ENCODE peak calls at places on chromosomes 7 and 10, in five cellular contexts. One of them, this sample, is unnamed.

GRCh38 chr10:127813290-127813689 is 76.3 kb downstream of the FOXI2 start:
- DNase-seq in K562: no peak
- DNase-seq in GM12878: no peak
- DNase-seq in HepG2: no peak
- DNase-seq in SK-N-SH: no peak
- DNase-seq in this sample: peak

GRCh38 chr7:138656952-138657351 is 44.2 kb downstream of the SVOPL start:
- DNase-seq in SK-N-SH: no peak
- DNase-seq in GM12878: no peak
- DNase-seq in K562: no peak
- DNase-seq in HepG2: no peak
- DNase-seq in this sample: no peak

GRCh38 chr10:67943917-67944316 is 59.5 kb downstream of the SIRT1 start:
- DNase-seq in SK-N-SH: no peak
- DNase-seq in GM12878: no peak
- DNase-seq in HepG2: no peak
- DNase-seq in K562: no peak
- DNase-seq in this sample: no peak

GRCh38 chr7:1735262-1735661 is 65.2 kb downstream of the ELFN1 start:
- DNase-seq in GM12878: no peak
- DNase-seq in HepG2: no peak
- DNase-seq in SK-N-SH: no peak
- DNase-seq in K562: no peak
- DNase-seq in this sample: no peak

GRCh38 chr7:46600340-46600739 is 679.3 kb upstream of the IGFBP3 start:
- DNase-seq in GM12878: no peak
- DNase-seq in HepG2: no peak
- DNase-seq in K562: no peak
- DNase-seq in SK-N-SH: no peak
- DNase-seq in this sample: no peak

GRCh38 chr7:98862203-98862602 is 7.6 kb downstream of the TMEM130 start:
- DNase-seq in SK-N-SH: no peak
- DNase-seq in HepG2: no peak
- DNase-seq in GM12878: no peak
- DNase-seq in K562: no peak
- DNase-seq in this sample: no peak

GRCh38 chr7:112161253-112162160 is 44.7 kb downstream of the DOCK4 start:
- DNase-seq in GM12878: no peak
- DNase-seq in HepG2: peak
- DNase-seq in K562: no peak
- DNase-seq in SK-N-SH: no peak
- DNase-seq in this sample: no peak

GRCh38 chr7:22782616-22783232 is 39.9 kb downstream of the TOMM7 start:
- DNase-seq in GM12878: no peak
- DNase-seq in SK-N-SH: peak
- DNase-seq in K562: peak
- DNase-seq in HepG2: peak
- DNase-seq in this sample: peak

GRCh38 chr7:38107486-38107893 is 70.6 kb upstream of the STARD3NL start:
- DNase-seq in SK-N-SH: peak
- DNase-seq in GM12878: peak
- DNase-seq in HepG2: peak
- DNase-seq in K562: peak
- DNase-seq in this sample: peak

GRCh38 chr10:12638103-12638502 is 288.8 kb downstream of the CAMK1D start:
- DNase-seq in SK-N-SH: peak
- DNase-seq in GM12878: no peak
- DNase-seq in K562: peak
- DNase-seq in HepG2: peak
- DNase-seq in this sample: no peak

GRCh38 chr10:3775671-3776551 is 9.1 kb downstream of the KLF6 start:
- DNase-seq in GM12878: no peak
- DNase-seq in SK-N-SH: no peak
- DNase-seq in K562: no peak
- DNase-seq in HepG2: no peak
- DNase-seq in this sample: peak

GRCh38 chr10:120479506-120479905 is 22.5 kb downstream of the PLPP4 start:
- DNase-seq in K562: no peak
- DNase-seq in GM12878: no peak
- DNase-seq in SK-N-SH: no peak
- DNase-seq in HepG2: no peak
- DNase-seq in this sample: no peak

GRCh38 chr7:30771859-30772429 is 727 bp downstream of the MINDY4 start:
- DNase-seq in HepG2: no peak
- DNase-seq in SK-N-SH: peak
- DNase-seq in GM12878: no peak
- DNase-seq in K562: peak
- DNase-seq in this sample: no peak

GRCh38 chr7:55533050-55533728 is 39.1 kb downstream of the VOPP1 start:
- DNase-seq in HepG2: no peak
- DNase-seq in GM12878: peak
- DNase-seq in K562: no peak
- DNase-seq in SK-N-SH: no peak
- DNase-seq in this sample: no peak

GRCh38 chr7:146146866-146147265 is 30.3 kb downstream of the CNTNAP2 start:
- DNase-seq in SK-N-SH: no peak
- DNase-seq in K562: no peak
- DNase-seq in GM12878: no peak
- DNase-seq in HepG2: no peak
- DNase-seq in this sample: no peak

GRCh38 chr7:28754027-28754426 is 204.1 kb downstream of the TRIL start:
- DNase-seq in SK-N-SH: no peak
- DNase-seq in GM12878: no peak
- DNase-seq in K562: no peak
- DNase-seq in HepG2: no peak
- DNase-seq in this sample: no peak

GRCh38 chr7:51366930-51367613 is 50.5 kb upstream of the COBL start:
- DNase-seq in HepG2: peak
- DNase-seq in K562: peak
- DNase-seq in SK-N-SH: peak
- DNase-seq in GM12878: no peak
- DNase-seq in this sample: no peak

GRCh38 chr10:120460191-120460590 is 3.2 kb downstream of the PLPP4 start:
- DNase-seq in K562: no peak
- DNase-seq in GM12878: no peak
- DNase-seq in HepG2: no peak
- DNase-seq in SK-N-SH: no peak
- DNase-seq in this sample: no peak

GRCh38 chr7:102305414-102306268 is 19.0 kb downstream of the SH2B2 start:
- DNase-seq in K562: no peak
- DNase-seq in SK-N-SH: no peak
- DNase-seq in GM12878: peak
- DNase-seq in HepG2: no peak
- DNase-seq in this sample: no peak

GRCh38 chr7:1856966-1857441 is 186.9 kb downstream of the ELFN1 start:
- DNase-seq in HepG2: no peak
- DNase-seq in SK-N-SH: no peak
- DNase-seq in K562: no peak
- DNase-seq in GM12878: no peak
- DNase-seq in this sample: no peak

GRCh38 chr10:34156781-34157425 is 658.2 kb downstream of the PARD3 start:
- DNase-seq in HepG2: no peak
- DNase-seq in SK-N-SH: no peak
- DNase-seq in GM12878: no peak
- DNase-seq in K562: no peak
- DNase-seq in this sample: no peak

GRCh38 chr10:50605280-50606270 is 18.2 kb downstream of the SGMS1 start:
- DNase-seq in K562: peak
- DNase-seq in SK-N-SH: no peak
- DNase-seq in GM12878: no peak
- DNase-seq in HepG2: peak
- DNase-seq in this sample: no peak

GRCh38 chr10:132961-133898 is 2.0 kb upstream of the ZMYND11 start:
- DNase-seq in GM12878: no peak
- DNase-seq in SK-N-SH: no peak
- DNase-seq in K562: no peak
- DNase-seq in HepG2: peak
- DNase-seq in this sample: no peak

GRCh38 chr10:58400609-58401008 is 15.4 kb downstream of the TFAM start:
- DNase-seq in SK-N-SH: no peak
- DNase-seq in K562: no peak
- DNase-seq in HepG2: no peak
- DNase-seq in GM12878: no peak
- DNase-seq in this sample: no peak

GRCh38 chr10:69224862-69225657 is 4.9 kb downstream of the HKDC1 start:
- DNase-seq in K562: no peak
- DNase-seq in SK-N-SH: peak
- DNase-seq in GM12878: no peak
- DNase-seq in HepG2: no peak
- DNase-seq in this sample: no peak

GRCh38 chr7:39754326-39755120 is 131.2 kb downstream of the RALA start:
- DNase-seq in GM12878: no peak
- DNase-seq in K562: no peak
- DNase-seq in SK-N-SH: no peak
- DNase-seq in HepG2: no peak
- DNase-seq in this sample: no peak

GRCh38 chr10:3287566-3288445 is 115.2 kb upstream of the PITRM1 start:
- DNase-seq in K562: no peak
- DNase-seq in SK-N-SH: no peak
- DNase-seq in GM12878: no peak
- DNase-seq in HepG2: no peak
- DNase-seq in this sample: peak

GRCh38 chr10:107434201-107434600 is 269.7 kb upstream of the SORCS1 start:
- DNase-seq in HepG2: no peak
- DNase-seq in GM12878: no peak
- DNase-seq in SK-N-SH: no peak
- DNase-seq in K562: no peak
- DNase-seq in this sample: no peak

GRCh38 chr10:35050556-35050955 is 39.6 kb downstream of the CUL2 start:
- DNase-seq in GM12878: no peak
- DNase-seq in HepG2: no peak
- DNase-seq in K562: no peak
- DNase-seq in SK-N-SH: no peak
- DNase-seq in this sample: no peak

GRCh38 chr7:504221-505081 is 15.2 kb downstream of the PDGFA start:
- DNase-seq in K562: no peak
- DNase-seq in SK-N-SH: no peak
- DNase-seq in HepG2: no peak
- DNase-seq in GM12878: no peak
- DNase-seq in this sample: no peak

DNA sequence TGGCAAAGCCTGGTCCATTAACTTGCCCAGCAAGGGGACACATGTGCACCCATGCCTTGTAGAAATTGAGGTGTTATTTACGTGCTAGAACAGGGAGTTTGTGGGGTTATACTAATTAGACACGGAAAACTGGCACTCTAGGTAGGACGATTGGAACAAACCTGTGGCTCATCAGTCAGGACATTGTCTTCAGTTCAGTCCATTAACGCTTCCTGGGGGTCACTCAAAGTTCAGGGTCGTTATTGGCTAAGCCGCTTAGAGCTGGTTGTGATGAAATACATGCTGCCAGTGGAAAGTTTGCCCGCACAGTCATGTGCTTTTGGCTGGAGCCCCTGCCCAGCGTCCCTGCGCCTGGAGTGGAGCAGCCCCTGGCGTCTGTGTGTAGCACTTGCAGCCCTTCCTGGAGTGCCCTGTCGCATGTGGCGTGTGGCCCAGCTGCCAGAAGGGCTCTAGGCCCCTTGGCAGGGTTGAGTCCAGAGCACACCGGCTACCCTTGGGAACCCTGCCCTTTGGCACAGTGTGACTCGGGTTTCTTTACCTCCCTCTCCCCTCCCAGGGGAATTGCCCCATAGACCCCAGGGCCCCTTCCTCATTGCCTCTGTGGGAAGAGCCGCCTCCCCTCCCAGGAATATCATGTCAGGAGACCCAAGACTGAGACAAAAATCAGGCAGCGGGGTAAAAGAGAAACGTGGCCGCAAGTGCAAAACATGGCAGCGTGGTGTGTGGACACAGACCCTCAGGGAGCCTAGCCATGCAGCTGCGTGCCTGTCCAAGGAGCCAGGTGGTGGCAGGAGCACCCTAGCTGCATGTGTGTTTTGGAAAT is 9.8 kb downstream of the ZNF775 start:
- DNase-seq in K562: no peak
- DNase-seq in HepG2: peak
- DNase-seq in SK-N-SH: no peak
- DNase-seq in GM12878: no peak
- DNase-seq in this sample: no peak
- TF ChIP-seq ZBTB33 in K562: peak
- TF ChIP-seq ZBTB33 in HepG2: peak
- TF ChIP-seq ZBTB33 in SK-N-SH: no peak
- TF ChIP-seq ZBTB33 in GM12878: no peak
- TF ChIP-seq ZBTB33 in this sample: no peak

DNA sequence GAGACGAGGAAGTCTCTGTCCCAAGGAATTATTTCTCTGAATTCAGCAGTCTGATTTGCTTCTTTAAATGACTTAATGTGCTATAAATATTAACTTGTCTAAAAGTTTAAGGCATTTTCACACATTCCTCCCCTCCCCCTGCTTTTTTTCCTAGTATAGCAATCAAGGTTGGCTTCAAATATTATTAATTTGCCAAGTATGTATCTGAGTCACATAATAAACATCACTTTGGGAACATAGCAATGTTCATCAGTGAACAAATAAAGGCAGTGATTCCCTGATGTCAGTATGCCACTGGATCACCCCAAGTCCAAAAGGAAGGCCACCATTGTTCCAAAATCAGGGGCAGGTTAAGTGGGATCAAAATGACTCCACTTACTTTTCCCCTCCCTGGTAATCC is 40.5 kb downstream of the PDE6C start:
- DNase-seq in GM12878: no peak
- DNase-seq in HepG2: no peak
- DNase-seq in K562: no peak
- DNase-seq in SK-N-SH: no peak
- DNase-seq in this sample: no peak
- TF ChIP-seq ZBTB33 in GM12878: no peak
- TF ChIP-seq ZBTB33 in HepG2: no peak
- TF ChIP-seq ZBTB33 in K562: no peak
- TF ChIP-seq ZBTB33 in SK-N-SH: no peak
- TF ChIP-seq ZBTB33 in this sample: no peak

DNA sequence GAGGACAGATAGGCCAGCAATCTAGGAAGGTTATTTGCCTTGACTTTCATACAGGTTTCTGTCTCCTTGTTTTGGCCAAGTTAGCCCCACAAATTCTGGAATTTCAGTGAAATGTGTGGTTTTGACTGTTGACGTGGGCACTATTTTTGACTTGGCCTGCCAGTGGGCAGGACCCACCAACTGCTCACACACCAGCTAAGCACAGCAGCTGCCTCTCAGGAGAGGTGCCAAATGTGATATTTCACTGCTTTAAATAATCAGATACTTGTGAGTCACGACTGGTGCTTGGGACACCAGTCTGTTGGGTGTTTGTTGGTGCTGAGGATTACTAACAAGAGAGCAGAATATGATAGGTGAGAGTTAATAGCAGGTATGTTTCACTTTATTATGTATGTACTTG is 409.7 kb upstream of the MTPN start:
- DNase-seq in K562: no peak
- DNase-seq in SK-N-SH: no peak
- DNase-seq in GM12878: no peak
- DNase-seq in HepG2: no peak
- DNase-seq in this sample: no peak
- TF ChIP-seq ZBTB33 in K562: no peak
- TF ChIP-seq ZBTB33 in SK-N-SH: no peak
- TF ChIP-seq ZBTB33 in GM12878: no peak
- TF ChIP-seq ZBTB33 in HepG2: no peak
- TF ChIP-seq ZBTB33 in this sample: no peak

GRCh38 chr7:144848078-144848477 is 12.2 kb upstream of the TPK1 start:
- DNase-seq in SK-N-SH: no peak
- DNase-seq in HepG2: no peak
- DNase-seq in K562: no peak
- DNase-seq in GM12878: no peak
- DNase-seq in this sample: no peak

GRCh38 chr7:144836545-144836842 is 641 bp upstream of the TPK1 start:
- DNase-seq in K562: no peak
- DNase-seq in GM12878: no peak
- DNase-seq in SK-N-SH: no peak
- DNase-seq in HepG2: no peak
- DNase-seq in this sample: no peak

GRCh38 chr7:144842377-144842851 is 6.6 kb upstream of the TPK1 start:
- DNase-seq in SK-N-SH: no peak
- DNase-seq in K562: peak
- DNase-seq in GM12878: no peak
- DNase-seq in HepG2: no peak
- DNase-seq in this sample: no peak
- TF ChIP-seq ZBTB33 in SK-N-SH: no peak
- TF ChIP-seq ZBTB33 in K562: no peak
- TF ChIP-seq ZBTB33 in GM12878: no peak
- TF ChIP-seq ZBTB33 in HepG2: no peak
- TF ChIP-seq ZBTB33 in this sample: no peak

This sample was measured in HCT116.